ENCODE peak calls at places on chromosomes 12 and 14, in eight cellular contexts. F is PC-3; Y is effector memory CD4-positive, alpha-beta T cell; R is PC-9; A is right lobe of liver; B is lung; S is CD8-positive, alpha-beta memory T cell; X is upper lobe of right lung. G is an unnamed sample. For H3K4me1, the result is how much of the 10 kb centered on the place peaks cover.

GRCh38 chr12:1918081-1918874 is at the start of gene CACNA2D4:
- DNase-seq in F (no peak), A (peak), R (no peak), B (peak), X (no peak), S (no peak), Y (no peak), G (peak)

GRCh38 chr14:65156568-65157366 is 54.5 kb upstream of the MAX start:
- DNase-seq in S (no peak), X (peak), F (peak), R (peak), B (peak), Y (no peak), A (no peak), G (peak)

GRCh38 chr12:15806826-15807225 is 17.6 kb upstream of the EPS8 start:
- DNase-seq in Y (no peak), X (no peak), B (no peak), F (no peak), R (no peak), S (no peak), A (no peak), G (no peak)

GRCh38 chr12:116559330-116560080 is at the start of gene MAP1LC3B2:
- DNase-seq in X (peak), A (peak), F (peak), B (peak), S (peak), R (peak), Y (peak), G (peak)

GRCh38 chr12:39779768-39780340 is 160.3 kb upstream of the ABCD2 start:
- DNase-seq in A (no peak), R (no peak), F (no peak), B (no peak), Y (no peak), S (no peak), X (no peak), G (no peak)

GRCh38 chr12:14664434-14665023 is 31.9 kb downstream of the GUCY2C start:
- DNase-seq in Y (no peak), F (peak), A (no peak), X (no peak), B (no peak), S (peak), R (peak), G (peak)

GRCh38 chr12:128365831-128366231 is 98.9 kb downstream of the TMEM132C start:
- DNase-seq in Y (no peak), B (no peak), R (no peak), S (no peak), X (no peak), F (no peak), A (no peak), G (peak)

GRCh38 chr14:90513151-90514014 is 116.6 kb downstream of the CALM1 start:
- DNase-seq in F (peak), Y (no peak), B (peak), A (no peak), X (peak), S (no peak), R (peak), G (peak)

GRCh38 chr12:115998119-115998633 is 279.3 kb downstream of the MED13L start:
- DNase-seq in A (no peak), R (no peak), Y (no peak), S (no peak), X (no peak), F (peak), B (no peak), G (no peak)

GRCh38 chr12:81492131-81492720 is 266.9 kb downstream of the PPFIA2 start:
- DNase-seq in F (no peak), Y (no peak), B (no peak), S (no peak), X (no peak), A (no peak), R (no peak), G (no peak)

GRCh38 chr14:102182901-102183619 is 43.4 kb downstream of the WDR20 start:
- DNase-seq in R (no peak), X (no peak), A (no peak), S (no peak), F (no peak), B (no peak), Y (no peak), G (no peak)

GRCh38 chr12:106831699-106832098 is 57.2 kb downstream of the RIC8B start:
- DNase-seq in S (no peak), A (no peak), B (no peak), Y (no peak), F (no peak), X (no peak), R (no peak), G (no peak)

GRCh38 chr14:81427348-81428058 is 27.4 kb upstream of the STON2 start:
- DNase-seq in S (no peak), R (no peak), X (no peak), F (peak), A (no peak), B (no peak), Y (no peak), G (peak)

GRCh38 chr14:68676511-68676943 is 116.3 kb downstream of the ZFP36L1 start:
- DNase-seq in S (no peak), F (no peak), B (no peak), A (no peak), Y (no peak), X (peak), R (no peak), G (no peak)

GRCh38 chr12:69087986-69088385 is 151.4 kb upstream of the CPSF6 start:
- DNase-seq in S (no peak), Y (no peak), F (no peak), A (no peak), B (no peak), X (no peak), R (no peak), G (no peak)

GRCh38 chr12:69094606-69095216 is 144.7 kb upstream of the CPSF6 start:
- DNase-seq in Y (no peak), S (no peak), F (no peak), A (no peak), R (no peak), B (no peak), X (no peak), G (no peak)

GRCh38 chr12:69092137-69092536 is 147.2 kb upstream of the CPSF6 start:
- DNase-seq in Y (no peak), A (no peak), B (no peak), X (no peak), S (no peak), R (no peak), F (no peak), G (no peak)

GRCh38 chr12:69095765-69096477 is 143.4 kb upstream of the CPSF6 start:
- DNase-seq in R (no peak), F (no peak), X (no peak), Y (no peak), B (no peak), A (no peak), S (no peak), G (peak)

DNA sequence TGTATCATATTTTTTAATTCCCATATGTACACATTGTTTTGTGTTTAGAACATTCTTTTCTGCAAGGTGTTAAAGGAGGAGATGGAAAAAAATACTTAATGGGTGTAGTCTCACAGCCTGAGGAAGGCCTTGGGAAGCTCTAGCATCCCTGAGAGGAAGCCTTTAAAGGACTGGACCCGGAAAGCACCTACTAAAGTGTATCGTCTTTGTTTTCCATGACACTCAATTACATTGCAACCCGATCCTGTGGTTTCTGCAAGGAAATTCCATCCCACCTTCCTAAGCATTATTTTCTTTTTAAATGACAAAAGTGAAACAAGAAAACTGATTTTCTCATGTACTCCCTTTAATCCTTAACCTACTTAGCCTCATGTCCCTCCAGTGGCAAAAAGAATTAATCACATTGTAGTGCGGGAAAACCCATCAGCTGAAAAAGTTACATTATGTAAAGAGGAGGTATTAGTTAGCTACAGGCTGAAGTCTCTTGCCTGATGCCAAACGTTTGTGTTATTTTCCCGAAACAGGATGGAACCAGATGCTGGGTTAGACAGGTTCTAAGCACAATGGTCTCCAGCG is 147.8 kb upstream of the CPSF6 start:
- DNase-seq in Y (no peak), B (no peak), S (no peak), R (no peak), F (no peak), A (no peak), X (no peak), G (no peak)
- H3K4me1 ChIP-seq in Y (under half), B (under half), S (under half), R (under half), F (under half), A (under half), X (under half), G (under half)

DNA sequence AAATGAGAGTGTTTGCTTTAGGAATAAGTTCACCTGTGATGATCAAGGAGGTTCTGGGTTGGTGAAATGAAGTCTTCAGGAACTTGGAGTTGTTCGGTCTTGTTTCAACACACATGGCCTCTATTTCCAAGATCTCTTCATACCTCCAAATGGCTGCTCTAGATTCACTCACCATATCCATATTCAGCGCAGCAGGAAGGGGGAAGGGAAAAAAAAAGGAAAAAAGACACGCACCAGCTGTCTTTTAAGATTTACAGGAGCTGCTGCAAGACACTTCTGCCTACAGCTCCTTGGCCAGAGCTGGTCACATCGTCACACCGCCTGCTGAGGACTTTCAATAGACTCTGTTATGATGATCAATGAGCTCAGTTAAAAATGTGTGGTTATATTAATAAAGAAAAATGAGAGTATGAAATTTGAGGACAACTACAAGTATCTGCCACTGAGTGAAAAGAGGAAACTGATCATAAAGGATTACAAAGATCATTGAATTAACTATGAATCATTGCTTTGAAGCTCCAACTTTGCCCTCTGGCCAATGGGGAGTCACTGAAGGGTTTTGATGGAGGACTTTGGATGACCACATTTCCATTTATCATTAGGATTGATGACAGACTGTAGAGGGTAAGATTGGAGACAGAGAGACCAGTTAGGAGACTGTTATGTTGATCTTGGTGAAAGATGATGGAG is 182.1 kb upstream of the HMGA2 start:
- DNase-seq in S (no peak), A (no peak), B (no peak), X (no peak), F (no peak), R (no peak), Y (no peak), G (no peak)
- H3K4me1 ChIP-seq in S (under half), A (under half), B (under half), X (under half), F (under half), R (under half), Y (under half), G (under half)

GRCh38 chr12:49542592-49543160 is 3.8 kb downstream of the KCNH3 start:
- DNase-seq in F (no peak), X (peak), R (no peak), B (no peak), A (peak), Y (no peak), S (no peak), G (no peak)
- H3K4me1 ChIP-seq in F (under half), X (under half), R (under half), B (under half), A (under half), Y (under half), S (under half), G (under half)

DNA sequence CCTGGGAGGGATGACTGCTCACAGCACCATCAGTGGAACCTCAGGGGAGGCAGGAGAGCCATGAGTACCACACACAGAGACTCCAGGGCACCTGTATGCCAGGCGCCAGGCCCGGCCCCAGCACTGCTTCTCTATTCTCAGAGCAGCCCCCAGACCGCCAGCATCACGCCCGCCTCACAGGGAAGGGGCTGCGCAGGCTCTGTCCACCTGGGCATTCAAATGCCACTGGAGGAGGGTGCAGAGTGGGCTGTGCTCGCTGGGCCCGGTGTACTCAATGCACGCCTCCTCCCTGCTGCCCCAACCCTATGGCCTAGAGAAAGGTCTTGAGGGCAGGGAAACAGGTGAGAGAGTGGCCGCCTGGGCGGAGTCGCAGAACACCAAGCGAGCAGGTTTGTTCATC is 43.6 kb downstream of the CCDC85C start:
- DNase-seq in A (no peak), F (no peak), X (no peak), B (no peak), R (no peak), Y (no peak), S (no peak), G (no peak)
- H3K4me1 ChIP-seq in A (under half), F (under half), X (under half), B (under half), R (under half), Y (under half), S (under half), G (under half)

DNA sequence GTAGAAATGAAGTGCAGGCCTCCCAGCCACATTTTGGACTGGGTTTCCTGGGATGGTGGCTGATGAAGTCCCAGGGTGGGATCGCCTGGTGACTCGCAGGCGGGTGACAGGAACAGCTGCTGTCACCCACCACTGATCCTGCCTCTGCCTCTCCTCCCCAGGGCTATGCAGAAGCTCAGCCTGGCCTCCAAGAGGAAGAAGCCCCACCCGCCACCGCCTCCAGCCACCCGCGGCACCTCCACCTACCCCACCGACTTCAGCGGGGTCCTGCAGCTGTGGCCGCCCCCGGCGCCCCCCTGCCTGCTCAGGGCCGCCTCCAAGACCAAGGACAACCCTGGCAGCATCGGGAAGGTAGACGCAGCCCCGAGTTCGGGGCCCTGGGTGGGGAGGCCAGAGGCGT is 28.3 kb downstream of the KIF26A start:
- DNase-seq in R (no peak), Y (no peak), X (no peak), F (no peak), S (no peak), B (no peak), A (no peak), G (no peak)
- H3K4me1 ChIP-seq in R (under half), Y (under half), X (under half), F (under half), S (under half), B (under half), A (under half), G (under half)

DNA sequence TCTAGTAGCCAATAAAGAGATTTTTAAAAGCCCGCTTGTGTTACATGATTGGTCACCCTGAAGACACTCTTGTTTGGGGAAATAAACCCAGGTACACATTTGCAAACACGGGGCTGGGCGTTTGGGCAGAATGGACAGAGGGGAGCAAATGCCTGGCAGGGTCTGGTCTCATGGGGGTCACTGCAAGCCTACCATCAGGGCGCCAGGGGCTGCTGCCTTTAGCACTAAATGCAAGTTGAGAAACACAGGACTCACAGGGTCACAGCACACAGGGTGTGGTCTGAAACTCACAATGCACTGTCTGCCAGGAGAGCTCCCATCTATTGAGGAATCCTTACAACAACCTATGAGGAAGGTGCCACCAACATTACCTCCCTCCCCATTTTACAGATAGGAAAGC is 62.6 kb downstream of the CHGA start:
- DNase-seq in Y (no peak), B (no peak), R (no peak), F (no peak), A (peak), X (no peak), S (no peak), G (no peak)
- H3K4me1 ChIP-seq in Y (under half), B (under half), R (under half), F (under half), A (under half), X (under half), S (under half), G (half or more)

GRCh38 chr14:74570696-74571095 is 41.3 kb downstream of the LTBP2 start:
- DNase-seq in R (no peak), A (peak), Y (no peak), B (no peak), X (no peak), S (no peak), F (no peak), G (no peak)

GRCh38 chr14:74568896-74569295 is 43.1 kb downstream of the LTBP2 start:
- DNase-seq in Y (no peak), R (no peak), B (no peak), F (no peak), S (no peak), X (no peak), A (peak), G (no peak)

GRCh38 chr14:74569387-74569786 is 42.6 kb downstream of the LTBP2 start:
- DNase-seq in F (no peak), R (no peak), Y (no peak), X (no peak), A (peak), S (no peak), B (no peak), G (no peak)

GRCh38 chr14:74571441-74571841 is 40.6 kb downstream of the LTBP2 start:
- DNase-seq in R (peak), Y (no peak), F (peak), A (peak), X (no peak), S (no peak), B (no peak), G (no peak)

DNA sequence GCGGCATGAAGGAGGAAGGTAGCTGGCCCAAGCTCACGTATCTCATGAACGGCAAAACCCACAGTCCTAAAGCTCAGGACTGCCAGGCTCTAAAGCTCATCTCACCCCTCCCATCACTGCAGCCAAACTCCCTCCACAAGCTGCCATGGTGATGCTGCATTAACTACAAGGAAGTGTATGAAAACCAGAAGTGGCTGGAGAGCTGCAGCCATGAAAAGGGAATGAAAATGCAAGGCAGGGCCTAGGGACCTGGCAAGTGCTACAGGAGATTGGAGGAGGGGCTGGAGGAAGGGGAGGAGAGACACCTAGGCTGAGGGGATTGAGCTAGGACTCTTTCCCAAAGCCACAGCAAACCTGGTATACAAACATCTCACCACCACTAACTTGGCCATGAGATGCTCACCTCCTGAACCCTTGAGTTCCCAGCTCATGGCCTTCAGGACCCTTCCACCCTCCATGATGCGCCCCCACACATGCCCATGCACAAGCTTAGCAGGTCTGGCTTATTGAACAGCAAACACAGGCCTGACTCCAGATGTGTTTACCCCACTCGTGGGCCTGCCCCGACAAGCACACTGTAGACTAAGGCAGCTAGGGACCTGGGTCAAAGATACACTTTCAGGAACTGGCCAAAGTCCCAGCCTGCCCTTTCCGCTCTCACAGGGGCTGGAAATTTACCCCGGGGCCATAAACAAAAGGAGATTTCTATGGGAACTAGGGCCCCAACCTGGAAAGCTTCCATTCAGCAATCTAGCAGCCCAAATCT is 42.0 kb downstream of the LTBP2 start:
- DNase-seq in R (peak), S (no peak), Y (no peak), F (peak), X (no peak), A (peak), B (no peak), G (no peak)
- H3K4me1 ChIP-seq in R (half or more), S (under half), Y (under half), F (half or more), X (half or more), A (under half), B (under half), G (under half)